ENCODE peak calls at places on chromosomes 4 and X, in ten cellular contexts. One of them, this sample, is unnamed.

GRCh38 chr4:148443550-148444295 is 1.5 kb upstream of the NR3C2 start:
- DNase-seq in heart left ventricle: peak
- DNase-seq in tibial nerve: peak
- DNase-seq in A549: no peak
- DNase-seq in testis: peak
- DNase-seq in K562: no peak
- DNase-seq in stomach: peak
- DNase-seq in HepG2: no peak
- DNase-seq in sigmoid colon: peak
- DNase-seq in H1: peak
- DNase-seq in this sample: peak

GRCh38 chrX:16743604-16744325 is 24.4 kb downstream of the SYAP1 start:
- DNase-seq in heart left ventricle: no peak
- DNase-seq in tibial nerve: no peak
- DNase-seq in A549: peak
- DNase-seq in testis: no peak
- DNase-seq in K562: no peak
- DNase-seq in stomach: no peak
- DNase-seq in HepG2: no peak
- DNase-seq in sigmoid colon: no peak
- DNase-seq in H1: no peak
- DNase-seq in this sample: no peak

GRCh38 chrX:110135618-110136017 is 132.7 kb downstream of the TMEM164 start:
- DNase-seq in heart left ventricle: no peak
- DNase-seq in tibial nerve: no peak
- DNase-seq in A549: no peak
- DNase-seq in testis: no peak
- DNase-seq in K562: no peak
- DNase-seq in stomach: no peak
- DNase-seq in HepG2: no peak
- DNase-seq in sigmoid colon: no peak
- DNase-seq in H1: no peak
- DNase-seq in this sample: no peak

GRCh38 chr4:2931765-2932560 is 31.2 kb downstream of the NOP14 start:
- DNase-seq in heart left ventricle: peak
- DNase-seq in tibial nerve: no peak
- DNase-seq in A549: no peak
- DNase-seq in testis: no peak
- DNase-seq in K562: no peak
- DNase-seq in stomach: peak
- DNase-seq in HepG2: no peak
- DNase-seq in sigmoid colon: peak
- DNase-seq in H1: peak
- DNase-seq in this sample: peak

GRCh38 chr4:80016506-80016905 is 56.5 kb downstream of the ANTXR2 start:
- DNase-seq in heart left ventricle: no peak
- DNase-seq in tibial nerve: no peak
- DNase-seq in A549: no peak
- DNase-seq in testis: no peak
- DNase-seq in K562: no peak
- DNase-seq in stomach: no peak
- DNase-seq in HepG2: no peak
- DNase-seq in sigmoid colon: no peak
- DNase-seq in H1: no peak
- DNase-seq in this sample: no peak

GRCh38 chrX:154370300-154370881 is 4.0 kb downstream of the FLNA start:
- DNase-seq in heart left ventricle: no peak
- DNase-seq in tibial nerve: no peak
- DNase-seq in A549: no peak
- DNase-seq in testis: no peak
- DNase-seq in K562: peak
- DNase-seq in stomach: no peak
- DNase-seq in HepG2: no peak
- DNase-seq in sigmoid colon: no peak
- DNase-seq in H1: no peak
- DNase-seq in this sample: no peak

GRCh38 chrX:10496345-10496965 is 123.9 kb downstream of the MID1 start:
- DNase-seq in heart left ventricle: peak
- DNase-seq in tibial nerve: no peak
- DNase-seq in A549: no peak
- DNase-seq in testis: no peak
- DNase-seq in K562: no peak
- DNase-seq in stomach: no peak
- DNase-seq in HepG2: no peak
- DNase-seq in sigmoid colon: no peak
- DNase-seq in H1: no peak
- DNase-seq in this sample: no peak

GRCh38 chr4:173420324-173420752 is 21.4 kb upstream of the SCRG1 start:
- DNase-seq in heart left ventricle: no peak
- DNase-seq in tibial nerve: no peak
- DNase-seq in A549: peak
- DNase-seq in testis: no peak
- DNase-seq in K562: peak
- DNase-seq in stomach: no peak
- DNase-seq in HepG2: peak
- DNase-seq in sigmoid colon: no peak
- DNase-seq in H1: no peak
- DNase-seq in this sample: no peak

GRCh38 chr4:109912706-109913621 is at the start of gene EGF:
- DNase-seq in heart left ventricle: peak
- DNase-seq in tibial nerve: no peak
- DNase-seq in A549: peak
- DNase-seq in testis: no peak
- DNase-seq in K562: peak
- DNase-seq in stomach: no peak
- DNase-seq in HepG2: no peak
- DNase-seq in sigmoid colon: no peak
- DNase-seq in H1: no peak
- DNase-seq in this sample: peak

GRCh38 chr4:155085843-155086530 is 122.4 kb upstream of the NPY2R start:
- DNase-seq in heart left ventricle: no peak
- DNase-seq in tibial nerve: no peak
- DNase-seq in A549: peak
- DNase-seq in testis: no peak
- DNase-seq in K562: no peak
- DNase-seq in stomach: no peak
- DNase-seq in HepG2: no peak
- DNase-seq in sigmoid colon: no peak
- DNase-seq in H1: no peak
- DNase-seq in this sample: no peak

DNA sequence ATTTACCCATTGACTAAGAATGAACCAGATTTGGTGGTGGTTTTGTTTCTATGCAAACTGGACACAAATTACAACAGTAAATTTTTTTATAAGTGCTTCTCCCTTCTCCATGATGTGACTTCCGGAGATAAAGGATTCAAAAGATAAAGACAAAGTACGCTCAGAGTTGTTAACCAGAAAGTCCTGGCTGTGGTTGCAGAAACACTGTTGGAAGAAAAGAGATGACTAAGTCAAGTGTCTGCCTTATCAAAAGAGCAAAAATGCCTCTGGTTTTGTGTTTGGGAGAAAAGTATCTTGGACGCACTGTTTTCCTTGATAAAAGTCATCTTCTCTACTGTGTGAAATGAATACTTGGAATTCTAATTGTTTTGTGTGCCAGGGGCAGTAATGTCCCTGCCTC is 213.4 kb downstream of the GC start:
- DNase-seq in heart left ventricle: no peak
- DNase-seq in tibial nerve: no peak
- DNase-seq in A549: no peak
- DNase-seq in testis: no peak
- DNase-seq in K562: no peak
- DNase-seq in stomach: no peak
- DNase-seq in HepG2: no peak
- DNase-seq in sigmoid colon: no peak
- DNase-seq in H1: no peak
- DNase-seq in this sample: no peak
- TF ChIP-seq POLR2A in heart left ventricle: no peak
- TF ChIP-seq POLR2A in tibial nerve: no peak
- TF ChIP-seq POLR2A in A549: no peak
- TF ChIP-seq POLR2A in testis: no peak
- TF ChIP-seq POLR2A in K562: no peak
- TF ChIP-seq POLR2A in stomach: no peak
- TF ChIP-seq POLR2A in HepG2: no peak
- TF ChIP-seq POLR2A in sigmoid colon: no peak
- TF ChIP-seq POLR2A in H1: no peak
- TF ChIP-seq POLR2A in this sample: no peak

GRCh38 chr4:6783111-6783981 is 819 bp downstream of the KIAA0232 start:
- DNase-seq in heart left ventricle: peak
- DNase-seq in tibial nerve: peak
- DNase-seq in A549: peak
- DNase-seq in testis: peak
- DNase-seq in K562: peak
- DNase-seq in stomach: peak
- DNase-seq in HepG2: peak
- DNase-seq in sigmoid colon: peak
- DNase-seq in H1: peak
- DNase-seq in this sample: peak
- TF ChIP-seq POLR2A in heart left ventricle: peak
- TF ChIP-seq POLR2A in tibial nerve: peak
- TF ChIP-seq POLR2A in A549: peak
- TF ChIP-seq POLR2A in testis: peak
- TF ChIP-seq POLR2A in K562: peak
- TF ChIP-seq POLR2A in stomach: no peak
- TF ChIP-seq POLR2A in HepG2: no peak
- TF ChIP-seq POLR2A in sigmoid colon: peak
- TF ChIP-seq POLR2A in H1: peak
- TF ChIP-seq POLR2A in this sample: no peak

GRCh38 chr4:152535236-152535902 is 523 bp downstream of the FBXW7 start:
- DNase-seq in heart left ventricle: no peak
- DNase-seq in tibial nerve: no peak
- DNase-seq in A549: no peak
- DNase-seq in testis: no peak
- DNase-seq in K562: peak
- DNase-seq in stomach: no peak
- DNase-seq in HepG2: no peak
- DNase-seq in sigmoid colon: peak
- DNase-seq in H1: peak
- DNase-seq in this sample: peak

GRCh38 chr4:152535903-152536544 is at the start of gene FBXW7:
- DNase-seq in heart left ventricle: peak
- DNase-seq in tibial nerve: peak
- DNase-seq in A549: peak
- DNase-seq in testis: peak
- DNase-seq in K562: peak
- DNase-seq in stomach: peak
- DNase-seq in HepG2: peak
- DNase-seq in sigmoid colon: peak
- DNase-seq in H1: peak
- DNase-seq in this sample: peak

GRCh38 chr4:152537881-152538280 is 2.0 kb upstream of the FBXW7 start:
- DNase-seq in heart left ventricle: no peak
- DNase-seq in tibial nerve: no peak
- DNase-seq in A549: no peak
- DNase-seq in testis: no peak
- DNase-seq in K562: no peak
- DNase-seq in stomach: no peak
- DNase-seq in HepG2: no peak
- DNase-seq in sigmoid colon: no peak
- DNase-seq in H1: no peak
- DNase-seq in this sample: no peak

GRCh38 chr4:152534541-152535231 is 1.2 kb downstream of the FBXW7 start:
- DNase-seq in heart left ventricle: peak
- DNase-seq in tibial nerve: no peak
- DNase-seq in A549: no peak
- DNase-seq in testis: peak
- DNase-seq in K562: peak
- DNase-seq in stomach: peak
- DNase-seq in HepG2: no peak
- DNase-seq in sigmoid colon: no peak
- DNase-seq in H1: peak
- DNase-seq in this sample: no peak

GRCh38 chr4:152536545-152537182 is 772 bp upstream of the FBXW7 start:
- DNase-seq in heart left ventricle: peak
- DNase-seq in tibial nerve: peak
- DNase-seq in A549: peak
- DNase-seq in testis: no peak
- DNase-seq in K562: peak
- DNase-seq in stomach: no peak
- DNase-seq in HepG2: peak
- DNase-seq in sigmoid colon: no peak
- DNase-seq in H1: no peak
- DNase-seq in this sample: peak
- TF ChIP-seq POLR2A in heart left ventricle: no peak
- TF ChIP-seq POLR2A in tibial nerve: no peak
- TF ChIP-seq POLR2A in A549: no peak
- TF ChIP-seq POLR2A in testis: no peak
- TF ChIP-seq POLR2A in K562: no peak
- TF ChIP-seq POLR2A in stomach: no peak
- TF ChIP-seq POLR2A in HepG2: no peak
- TF ChIP-seq POLR2A in sigmoid colon: no peak
- TF ChIP-seq POLR2A in H1: no peak
- TF ChIP-seq POLR2A in this sample: no peak

GRCh38 chrX:140087865-140088264 is 122.5 kb upstream of the CXorf66 start:
- DNase-seq in heart left ventricle: no peak
- DNase-seq in tibial nerve: no peak
- DNase-seq in A549: no peak
- DNase-seq in testis: no peak
- DNase-seq in K562: no peak
- DNase-seq in stomach: no peak
- DNase-seq in HepG2: no peak
- DNase-seq in sigmoid colon: no peak
- DNase-seq in H1: no peak
- DNase-seq in this sample: no peak

GRCh38 chrX:140090800-140091275 is 125.5 kb upstream of the CXorf66 start:
- DNase-seq in heart left ventricle: no peak
- DNase-seq in tibial nerve: no peak
- DNase-seq in A549: no peak
- DNase-seq in testis: no peak
- DNase-seq in K562: peak
- DNase-seq in stomach: no peak
- DNase-seq in HepG2: no peak
- DNase-seq in sigmoid colon: no peak
- DNase-seq in H1: no peak
- DNase-seq in this sample: no peak

GRCh38 chrX:140091276-140091886 is 126.1 kb upstream of the CXorf66 start:
- DNase-seq in heart left ventricle: no peak
- DNase-seq in tibial nerve: no peak
- DNase-seq in A549: peak
- DNase-seq in testis: peak
- DNase-seq in K562: peak
- DNase-seq in stomach: peak
- DNase-seq in HepG2: no peak
- DNase-seq in sigmoid colon: peak
- DNase-seq in H1: peak
- DNase-seq in this sample: peak

GRCh38 chrX:140088438-140088837 is 123.1 kb upstream of the CXorf66 start:
- DNase-seq in heart left ventricle: no peak
- DNase-seq in tibial nerve: no peak
- DNase-seq in A549: no peak
- DNase-seq in testis: no peak
- DNase-seq in K562: no peak
- DNase-seq in stomach: no peak
- DNase-seq in HepG2: no peak
- DNase-seq in sigmoid colon: no peak
- DNase-seq in H1: no peak
- DNase-seq in this sample: no peak

DNA sequence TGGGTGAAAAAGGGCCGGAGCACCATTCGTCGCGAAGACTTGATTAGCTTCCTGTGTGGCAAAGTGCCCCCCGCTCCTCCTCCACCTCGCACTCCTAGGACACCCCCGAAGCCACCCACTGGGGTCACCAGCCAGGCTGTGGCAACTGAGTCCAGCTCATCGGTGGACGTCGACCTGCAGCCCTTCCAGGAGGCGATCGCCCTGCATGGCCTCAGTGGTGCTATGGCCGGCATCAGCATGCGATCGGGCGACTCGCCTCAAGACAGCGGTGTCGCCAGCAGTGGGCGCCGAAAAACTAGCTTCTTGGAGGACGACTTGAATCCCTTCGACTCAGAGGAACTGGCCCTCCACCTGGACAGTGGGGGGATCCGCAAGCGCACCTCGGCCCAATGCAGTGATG is 126.8 kb upstream of the CXorf66 start:
- DNase-seq in heart left ventricle: no peak
- DNase-seq in tibial nerve: no peak
- DNase-seq in A549: no peak
- DNase-seq in testis: peak
- DNase-seq in K562: no peak
- DNase-seq in stomach: no peak
- DNase-seq in HepG2: no peak
- DNase-seq in sigmoid colon: no peak
- DNase-seq in H1: no peak
- DNase-seq in this sample: no peak
- TF ChIP-seq POLR2A in heart left ventricle: no peak
- TF ChIP-seq POLR2A in tibial nerve: no peak
- TF ChIP-seq POLR2A in A549: no peak
- TF ChIP-seq POLR2A in testis: no peak
- TF ChIP-seq POLR2A in K562: no peak
- TF ChIP-seq POLR2A in stomach: no peak
- TF ChIP-seq POLR2A in HepG2: no peak
- TF ChIP-seq POLR2A in sigmoid colon: no peak
- TF ChIP-seq POLR2A in H1: no peak
- TF ChIP-seq POLR2A in this sample: no peak